ENCODE peak calls at places on chromosomes 2 and 18, in six cellular contexts. One of them, this sample, is unnamed.
A peak's percentile ranks its signal among the peaks of the same experiment; 100 is the strongest.

GRCh38 chr2:183057333-183057985 is 19.2 kb upstream of the NCKAP1 start:
- DNase-seq in lung: no peak
- DNase-seq in Calu3: no peak
- DNase-seq in fibroblast of lung: no peak
- DNase-seq in fibroblast of mammary gland: no peak
- DNase-seq in choroid plexus epithelial cell: no peak
- DNase-seq in this sample: no peak

GRCh38 chr18:52060612-52061259 is 279.3 kb upstream of the DCC start:
- DNase-seq in fibroblast of lung: no peak
- DNase-seq in choroid plexus epithelial cell: no peak
- DNase-seq in lung: no peak
- DNase-seq in Calu3: no peak
- DNase-seq in fibroblast of mammary gland: no peak
- DNase-seq in this sample: no peak

GRCh38 chr2:205734436-205734835 is 52.1 kb downstream of the NRP2 start:
- DNase-seq in fibroblast of mammary gland: peak; percentile 89
- DNase-seq in Calu3: no peak
- DNase-seq in fibroblast of lung: peak; percentile 90
- DNase-seq in lung: no peak
- DNase-seq in choroid plexus epithelial cell: peak; percentile 94
- DNase-seq in this sample: no peak

GRCh38 chr2:168470188-168470879 is 14.3 kb downstream of the CERS6 start:
- DNase-seq in fibroblast of mammary gland: no peak
- DNase-seq in fibroblast of lung: no peak
- DNase-seq in Calu3: no peak
- DNase-seq in lung: no peak
- DNase-seq in choroid plexus epithelial cell: peak; percentile 28
- DNase-seq in this sample: no peak

GRCh38 chr2:85584857-85585780 is 888 bp downstream of the VAMP5 start:
- DNase-seq in Calu3: peak; percentile 47
- DNase-seq in choroid plexus epithelial cell: peak; percentile 36
- DNase-seq in fibroblast of lung: peak; percentile 65
- DNase-seq in fibroblast of mammary gland: peak; percentile 78
- DNase-seq in lung: no peak
- DNase-seq in this sample: no peak

GRCh38 chr2:221969087-221969829 is 329.5 kb downstream of the PAX3 start:
- DNase-seq in lung: no peak
- DNase-seq in fibroblast of lung: peak; percentile 40
- DNase-seq in Calu3: peak; percentile 38
- DNase-seq in choroid plexus epithelial cell: peak; percentile 65
- DNase-seq in fibroblast of mammary gland: peak; percentile 58
- DNase-seq in this sample: no peak

GRCh38 chr2:220894069-220894468 is 678.0 kb downstream of the EPHA4 start:
- DNase-seq in fibroblast of mammary gland: peak; percentile 1
- DNase-seq in Calu3: no peak
- DNase-seq in fibroblast of lung: peak; percentile 38
- DNase-seq in choroid plexus epithelial cell: no peak
- DNase-seq in lung: no peak
- DNase-seq in this sample: no peak

GRCh38 chr2:232310189-232310588 is 68.4 kb upstream of the ALPP start:
- DNase-seq in fibroblast of mammary gland: no peak
- DNase-seq in Calu3: no peak
- DNase-seq in lung: no peak
- DNase-seq in fibroblast of lung: no peak
- DNase-seq in choroid plexus epithelial cell: no peak
- DNase-seq in this sample: no peak

GRCh38 chr18:60266558-60266957 is 106.0 kb downstream of the MC4R start:
- DNase-seq in fibroblast of lung: peak; percentile 43
- DNase-seq in lung: no peak
- DNase-seq in choroid plexus epithelial cell: no peak
- DNase-seq in fibroblast of mammary gland: no peak
- DNase-seq in Calu3: no peak
- DNase-seq in this sample: no peak

GRCh38 chr18:49013961-49014604 is 63.3 kb upstream of the SMAD7 start:
- DNase-seq in choroid plexus epithelial cell: no peak
- DNase-seq in Calu3: no peak
- DNase-seq in fibroblast of lung: no peak
- DNase-seq in fibroblast of mammary gland: no peak
- DNase-seq in lung: no peak
- DNase-seq in this sample: no peak

GRCh38 chr2:54967759-54968365 is 82.4 kb downstream of the RTN4 start:
- DNase-seq in Calu3: no peak
- DNase-seq in fibroblast of lung: no peak
- DNase-seq in lung: no peak
- DNase-seq in fibroblast of mammary gland: no peak
- DNase-seq in choroid plexus epithelial cell: no peak
- DNase-seq in this sample: no peak

GRCh38 chr2:23037596-23037995 is 347.4 kb upstream of the KLHL29 start:
- DNase-seq in fibroblast of mammary gland: no peak
- DNase-seq in lung: no peak
- DNase-seq in choroid plexus epithelial cell: no peak
- DNase-seq in fibroblast of lung: no peak
- DNase-seq in Calu3: no peak
- DNase-seq in this sample: no peak

GRCh38 chr2:196291873-196292800 is 120.8 kb upstream of the STK17B start:
- DNase-seq in choroid plexus epithelial cell: peak; percentile 69
- DNase-seq in fibroblast of mammary gland: no peak
- DNase-seq in lung: peak; percentile 65
- DNase-seq in fibroblast of lung: peak; percentile 87
- DNase-seq in Calu3: peak; percentile 91
- DNase-seq in this sample: no peak

GRCh38 chr2:57160976-57161375 is 885.6 kb upstream of the VRK2 start:
- DNase-seq in choroid plexus epithelial cell: peak; percentile 90
- DNase-seq in fibroblast of lung: peak; percentile 1
- DNase-seq in Calu3: no peak
- DNase-seq in lung: no peak
- DNase-seq in fibroblast of mammary gland: peak; percentile 89
- DNase-seq in this sample: no peak

GRCh38 chr18:40222736-40223135 is 1732.3 kb upstream of the PIK3C3 start:
- DNase-seq in lung: no peak
- DNase-seq in choroid plexus epithelial cell: peak; percentile 23
- DNase-seq in Calu3: no peak
- DNase-seq in fibroblast of mammary gland: peak; percentile 12
- DNase-seq in fibroblast of lung: peak; percentile 39
- DNase-seq in this sample: no peak

GRCh38 chr2:148046802-148047201 is 25.9 kb downstream of the MBD5 start:
- DNase-seq in lung: no peak
- DNase-seq in Calu3: no peak
- DNase-seq in fibroblast of mammary gland: no peak
- DNase-seq in fibroblast of lung: no peak
- DNase-seq in choroid plexus epithelial cell: no peak
- DNase-seq in this sample: no peak

GRCh38 chr2:107091163-107091864 is 205.3 kb upstream of the ST6GAL2 start:
- DNase-seq in choroid plexus epithelial cell: peak; percentile 68
- DNase-seq in Calu3: no peak
- DNase-seq in fibroblast of lung: peak; percentile 51
- DNase-seq in lung: no peak
- DNase-seq in fibroblast of mammary gland: no peak
- DNase-seq in this sample: no peak

GRCh38 chr2:20229322-20230201 is 4.6 kb upstream of the SDC1 start:
- DNase-seq in lung: no peak
- DNase-seq in Calu3: no peak
- DNase-seq in choroid plexus epithelial cell: peak; percentile 53
- DNase-seq in fibroblast of mammary gland: peak; percentile 74
- DNase-seq in fibroblast of lung: no peak
- DNase-seq in this sample: no peak

GRCh38 chr2:28257182-28257581 is 135.5 kb upstream of the FOSL2 start:
- DNase-seq in fibroblast of lung: no peak
- DNase-seq in Calu3: no peak
- DNase-seq in fibroblast of mammary gland: no peak
- DNase-seq in choroid plexus epithelial cell: no peak
- DNase-seq in lung: no peak
- DNase-seq in this sample: no peak

GRCh38 chr18:3447035-3447894 is 2.7 kb upstream of the TGIF1 start:
- DNase-seq in lung: no peak
- DNase-seq in choroid plexus epithelial cell: peak; percentile 85
- DNase-seq in fibroblast of lung: peak; percentile 60
- DNase-seq in Calu3: peak; percentile 43
- DNase-seq in fibroblast of mammary gland: peak; percentile 66
- DNase-seq in this sample: peak; percentile 37

GRCh38 chr2:229235136-229235914 is 35.8 kb downstream of the PID1 start:
- DNase-seq in choroid plexus epithelial cell: peak; percentile 61
- DNase-seq in Calu3: no peak
- DNase-seq in fibroblast of mammary gland: peak; percentile 40
- DNase-seq in fibroblast of lung: peak; percentile 21
- DNase-seq in lung: no peak
- DNase-seq in this sample: peak; percentile 30

GRCh38 chr2:23549051-23549450 is 164.1 kb downstream of the KLHL29 start:
- DNase-seq in choroid plexus epithelial cell: peak; percentile 72
- DNase-seq in fibroblast of mammary gland: no peak
- DNase-seq in Calu3: no peak
- DNase-seq in fibroblast of lung: peak; percentile 27
- DNase-seq in lung: no peak
- DNase-seq in this sample: no peak

GRCh38 chr2:237358721-237359595 is 55.0 kb downstream of the COL6A3 start:
- DNase-seq in choroid plexus epithelial cell: no peak
- DNase-seq in lung: no peak
- DNase-seq in fibroblast of lung: no peak
- DNase-seq in fibroblast of mammary gland: no peak
- DNase-seq in Calu3: no peak
- DNase-seq in this sample: no peak

GRCh38 chr2:8229546-8229986 is 452.3 kb upstream of the ID2 start:
- DNase-seq in choroid plexus epithelial cell: peak; percentile 68
- DNase-seq in Calu3: peak; percentile 41
- DNase-seq in fibroblast of lung: peak; percentile 85
- DNase-seq in lung: no peak
- DNase-seq in fibroblast of mammary gland: peak; percentile 87
- DNase-seq in this sample: no peak

GRCh38 chr2:118059919-118060478 is 28.3 kb upstream of the INSIG2 start:
- DNase-seq in Calu3: no peak
- DNase-seq in choroid plexus epithelial cell: peak; percentile 98
- DNase-seq in fibroblast of lung: peak; percentile 99
- DNase-seq in fibroblast of mammary gland: peak; percentile 98
- DNase-seq in lung: no peak
- DNase-seq in this sample: no peak

GRCh38 chr18:69689081-69689759 is 258.5 kb downstream of the CD226 start:
- DNase-seq in fibroblast of lung: peak; percentile 22
- DNase-seq in fibroblast of mammary gland: peak; percentile 36
- DNase-seq in lung: no peak
- DNase-seq in choroid plexus epithelial cell: peak; percentile 67
- DNase-seq in Calu3: no peak
- DNase-seq in this sample: no peak

GRCh38 chr2:20641123-20641985 is 9.5 kb downstream of the HS1BP3 start:
- DNase-seq in choroid plexus epithelial cell: peak; percentile 77
- DNase-seq in Calu3: no peak
- DNase-seq in fibroblast of lung: peak; percentile 89
- DNase-seq in lung: no peak
- DNase-seq in fibroblast of mammary gland: peak; percentile 89
- DNase-seq in this sample: no peak

DNA sequence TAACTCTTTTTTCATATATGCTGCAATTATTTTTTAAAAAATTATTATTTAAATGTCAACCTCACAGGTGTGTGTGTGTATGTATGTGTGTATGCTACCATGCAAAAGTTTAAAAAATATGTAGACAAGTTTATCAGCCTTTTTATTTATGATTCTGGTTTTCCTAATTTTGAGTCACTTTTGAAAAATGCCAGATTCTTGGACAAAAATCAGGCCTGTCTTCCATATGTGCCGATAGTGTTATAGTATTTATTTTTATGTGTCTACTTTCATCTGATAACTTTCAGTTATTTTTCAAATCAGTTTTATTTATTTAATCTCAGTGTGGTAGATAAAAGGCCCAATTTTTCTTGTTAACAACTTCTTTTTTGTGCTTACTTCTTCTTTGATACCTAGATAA is 176.2 kb downstream of the RDH14 start:
- DNase-seq in choroid plexus epithelial cell: no peak
- DNase-seq in fibroblast of lung: peak; percentile 49
- DNase-seq in lung: no peak
- DNase-seq in Calu3: no peak
- DNase-seq in fibroblast of mammary gland: no peak
- DNase-seq in this sample: no peak
- TF ChIP-seq CTCF in choroid plexus epithelial cell: no peak
- TF ChIP-seq CTCF in fibroblast of lung: no peak
- TF ChIP-seq CTCF in lung: no peak
- TF ChIP-seq CTCF in Calu3: no peak
- TF ChIP-seq CTCF in fibroblast of mammary gland: no peak
- TF ChIP-seq CTCF in this sample: no peak

GRCh38 chr2:215313219-215313656 is 1.4 kb downstream of the ATIC start:
- DNase-seq in lung: no peak
- DNase-seq in choroid plexus epithelial cell: no peak
- DNase-seq in fibroblast of mammary gland: no peak
- DNase-seq in Calu3: no peak
- DNase-seq in fibroblast of lung: no peak
- DNase-seq in this sample: no peak

GRCh38 chr2:215316336-215316735 is 4.5 kb downstream of the ATIC start:
- DNase-seq in lung: no peak
- DNase-seq in fibroblast of mammary gland: no peak
- DNase-seq in Calu3: no peak
- DNase-seq in fibroblast of lung: no peak
- DNase-seq in choroid plexus epithelial cell: no peak
- DNase-seq in this sample: no peak

GRCh38 chr2:215315301-215315700 is 3.4 kb downstream of the ATIC start:
- DNase-seq in fibroblast of lung: no peak
- DNase-seq in lung: no peak
- DNase-seq in fibroblast of mammary gland: no peak
- DNase-seq in choroid plexus epithelial cell: no peak
- DNase-seq in Calu3: no peak
- DNase-seq in this sample: no peak

GRCh38 chr2:215314896-215315295 is 3.0 kb downstream of the ATIC start:
- DNase-seq in Calu3: peak; percentile 8
- DNase-seq in fibroblast of mammary gland: no peak
- DNase-seq in fibroblast of lung: no peak
- DNase-seq in lung: no peak
- DNase-seq in choroid plexus epithelial cell: no peak
- DNase-seq in this sample: no peak

GRCh38 chr2:215311625-215312394 is at the start of gene ATIC:
- DNase-seq in fibroblast of mammary gland: peak; percentile 88
- DNase-seq in lung: peak; percentile 93
- DNase-seq in fibroblast of lung: peak; percentile 94
- DNase-seq in Calu3: peak; percentile 97
- DNase-seq in choroid plexus epithelial cell: peak; percentile 94
- DNase-seq in this sample: peak; percentile 81
- TF ChIP-seq CTCF in fibroblast of mammary gland: no peak
- TF ChIP-seq CTCF in lung: no peak
- TF ChIP-seq CTCF in fibroblast of lung: no peak
- TF ChIP-seq CTCF in Calu3: no peak
- TF ChIP-seq CTCF in choroid plexus epithelial cell: no peak
- TF ChIP-seq CTCF in this sample: no peak

GRCh38 chr2:60318544-60318943 is 234.9 kb downstream of the BCL11A start:
- DNase-seq in fibroblast of lung: no peak
- DNase-seq in choroid plexus epithelial cell: no peak
- DNase-seq in Calu3: no peak
- DNase-seq in fibroblast of mammary gland: no peak
- DNase-seq in lung: no peak
- DNase-seq in this sample: no peak
- TF ChIP-seq CTCF in fibroblast of lung: no peak
- TF ChIP-seq CTCF in choroid plexus epithelial cell: no peak
- TF ChIP-seq CTCF in Calu3: no peak
- TF ChIP-seq CTCF in fibroblast of mammary gland: no peak
- TF ChIP-seq CTCF in lung: no peak
- TF ChIP-seq CTCF in this sample: no peak

DNA sequence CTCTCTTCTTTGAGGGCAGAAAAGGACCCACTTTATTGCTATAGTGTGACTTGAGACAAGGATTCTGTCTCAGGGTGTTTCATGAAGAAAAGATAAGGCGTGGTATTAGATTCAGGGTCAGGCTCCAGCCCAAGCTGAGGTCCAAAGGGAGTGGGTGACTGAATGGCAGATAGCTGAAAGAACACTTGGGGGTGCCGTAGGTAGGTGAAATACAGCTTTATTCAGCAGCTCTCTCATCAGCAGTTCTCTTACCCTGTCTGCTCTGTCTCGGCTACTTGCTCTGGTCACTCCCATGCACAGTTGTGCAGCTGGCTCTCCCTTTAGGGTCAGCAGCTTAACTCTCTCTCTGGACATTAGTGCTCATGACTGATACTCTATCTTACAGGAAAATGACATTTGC is 379.9 kb downstream of the LPIN1 start:
- DNase-seq in Calu3: no peak
- DNase-seq in choroid plexus epithelial cell: peak; percentile 34
- DNase-seq in fibroblast of lung: no peak
- DNase-seq in fibroblast of mammary gland: no peak
- DNase-seq in lung: no peak
- DNase-seq in this sample: no peak
- TF ChIP-seq CTCF in Calu3: no peak
- TF ChIP-seq CTCF in choroid plexus epithelial cell: peak; percentile 19
- TF ChIP-seq CTCF in fibroblast of lung: no peak
- TF ChIP-seq CTCF in fibroblast of mammary gland: no peak
- TF ChIP-seq CTCF in lung: no peak
- TF ChIP-seq CTCF in this sample: no peak